ENCODE peak calls at places on chromosomes 12 and 14, in six cellular contexts. One of them, this sample, is unnamed.

GRCh38 chr14:90409209-90409730 is 12.4 kb downstream of the CALM1 start:
- DNase-seq in HEK293T: no peak
- DNase-seq in mucosa of gallbladder: peak; percentile 47
- DNase-seq in CMK: no peak
- DNase-seq in stimulated activated CD4-positive, alpha-beta T cell treated with anti-CD3 and anti-CD28 coated beads, Interleukin-1b, Interleukin-23, amount 100 ng/mL, for 1 hour: no peak
- DNase-seq in ELR: peak; percentile 95
- DNase-seq in this sample: no peak

GRCh38 chr12:16607895-16608294 is 1.9 kb upstream of the LMO3 start:
- DNase-seq in mucosa of gallbladder: no peak
- DNase-seq in HEK293T: no peak
- DNase-seq in ELR: no peak
- DNase-seq in CMK: no peak
- DNase-seq in stimulated activated CD4-positive, alpha-beta T cell treated with anti-CD3 and anti-CD28 coated beads, Interleukin-1b, Interleukin-23, amount 100 ng/mL, for 1 hour: no peak
- DNase-seq in this sample: peak; percentile 93

GRCh38 chr14:67551940-67552339 is 18.9 kb downstream of the PLEKHH1 start:
- DNase-seq in CMK: no peak
- DNase-seq in ELR: no peak
- DNase-seq in mucosa of gallbladder: no peak
- DNase-seq in HEK293T: no peak
- DNase-seq in stimulated activated CD4-positive, alpha-beta T cell treated with anti-CD3 and anti-CD28 coated beads, Interleukin-1b, Interleukin-23, amount 100 ng/mL, for 1 hour: no peak
- DNase-seq in this sample: no peak

GRCh38 chr14:91835197-91835919 is 32.0 kb downstream of the TC2N start:
- DNase-seq in mucosa of gallbladder: no peak
- DNase-seq in stimulated activated CD4-positive, alpha-beta T cell treated with anti-CD3 and anti-CD28 coated beads, Interleukin-1b, Interleukin-23, amount 100 ng/mL, for 1 hour: no peak
- DNase-seq in HEK293T: no peak
- DNase-seq in CMK: no peak
- DNase-seq in ELR: no peak
- DNase-seq in this sample: no peak

GRCh38 chr12:104049278-104050257 is at the start of gene GLT8D2:
- DNase-seq in ELR: peak; percentile 71
- DNase-seq in stimulated activated CD4-positive, alpha-beta T cell treated with anti-CD3 and anti-CD28 coated beads, Interleukin-1b, Interleukin-23, amount 100 ng/mL, for 1 hour: no peak
- DNase-seq in HEK293T: peak; percentile 65
- DNase-seq in mucosa of gallbladder: peak; percentile 33
- DNase-seq in CMK: no peak
- DNase-seq in this sample: peak; percentile 30

GRCh38 chr14:89425931-89426330 is 8.9 kb upstream of the FOXN3 start:
- DNase-seq in mucosa of gallbladder: no peak
- DNase-seq in HEK293T: no peak
- DNase-seq in stimulated activated CD4-positive, alpha-beta T cell treated with anti-CD3 and anti-CD28 coated beads, Interleukin-1b, Interleukin-23, amount 100 ng/mL, for 1 hour: no peak
- DNase-seq in ELR: peak; percentile 96
- DNase-seq in CMK: no peak
- DNase-seq in this sample: no peak

GRCh38 chr12:89836026-89836425 is 127.4 kb upstream of the ATP2B1 start:
- DNase-seq in mucosa of gallbladder: no peak
- DNase-seq in CMK: no peak
- DNase-seq in stimulated activated CD4-positive, alpha-beta T cell treated with anti-CD3 and anti-CD28 coated beads, Interleukin-1b, Interleukin-23, amount 100 ng/mL, for 1 hour: no peak
- DNase-seq in HEK293T: no peak
- DNase-seq in ELR: peak; percentile 13
- DNase-seq in this sample: no peak

GRCh38 chr12:93776581-93777018 is 99.4 kb downstream of the CRADD start:
- DNase-seq in ELR: peak; percentile 65
- DNase-seq in mucosa of gallbladder: no peak
- DNase-seq in CMK: no peak
- DNase-seq in stimulated activated CD4-positive, alpha-beta T cell treated with anti-CD3 and anti-CD28 coated beads, Interleukin-1b, Interleukin-23, amount 100 ng/mL, for 1 hour: no peak
- DNase-seq in HEK293T: no peak
- DNase-seq in this sample: no peak

GRCh38 chr12:19031032-19031431 is 98.5 kb upstream of the PLEKHA5 start:
- DNase-seq in HEK293T: no peak
- DNase-seq in ELR: peak; percentile 99
- DNase-seq in mucosa of gallbladder: no peak
- DNase-seq in stimulated activated CD4-positive, alpha-beta T cell treated with anti-CD3 and anti-CD28 coated beads, Interleukin-1b, Interleukin-23, amount 100 ng/mL, for 1 hour: no peak
- DNase-seq in CMK: no peak
- DNase-seq in this sample: no peak

GRCh38 chr12:57717846-57718640 is 20.5 kb downstream of the AGAP2 start:
- DNase-seq in mucosa of gallbladder: no peak
- DNase-seq in stimulated activated CD4-positive, alpha-beta T cell treated with anti-CD3 and anti-CD28 coated beads, Interleukin-1b, Interleukin-23, amount 100 ng/mL, for 1 hour: no peak
- DNase-seq in CMK: no peak
- DNase-seq in ELR: no peak
- DNase-seq in HEK293T: no peak
- DNase-seq in this sample: no peak

GRCh38 chr12:68865399-68866154 is 57.6 kb downstream of the MDM2 start:
- DNase-seq in stimulated activated CD4-positive, alpha-beta T cell treated with anti-CD3 and anti-CD28 coated beads, Interleukin-1b, Interleukin-23, amount 100 ng/mL, for 1 hour: no peak
- DNase-seq in mucosa of gallbladder: no peak
- DNase-seq in CMK: no peak
- DNase-seq in ELR: no peak
- DNase-seq in HEK293T: no peak
- DNase-seq in this sample: no peak

GRCh38 chr14:26138764-26139445 is 458.9 kb downstream of the NOVA1 start:
- DNase-seq in ELR: no peak
- DNase-seq in HEK293T: peak; percentile 13
- DNase-seq in mucosa of gallbladder: peak; percentile 32
- DNase-seq in CMK: no peak
- DNase-seq in stimulated activated CD4-positive, alpha-beta T cell treated with anti-CD3 and anti-CD28 coated beads, Interleukin-1b, Interleukin-23, amount 100 ng/mL, for 1 hour: no peak
- DNase-seq in this sample: no peak

GRCh38 chr14:99313234-99313633 is 41.2 kb upstream of the BCL11B start:
- DNase-seq in mucosa of gallbladder: no peak
- DNase-seq in HEK293T: no peak
- DNase-seq in ELR: no peak
- DNase-seq in CMK: no peak
- DNase-seq in stimulated activated CD4-positive, alpha-beta T cell treated with anti-CD3 and anti-CD28 coated beads, Interleukin-1b, Interleukin-23, amount 100 ng/mL, for 1 hour: no peak
- DNase-seq in this sample: no peak

GRCh38 chr12:17097674-17098073 is 491.7 kb upstream of the LMO3 start:
- DNase-seq in CMK: no peak
- DNase-seq in ELR: no peak
- DNase-seq in mucosa of gallbladder: no peak
- DNase-seq in stimulated activated CD4-positive, alpha-beta T cell treated with anti-CD3 and anti-CD28 coated beads, Interleukin-1b, Interleukin-23, amount 100 ng/mL, for 1 hour: no peak
- DNase-seq in HEK293T: no peak
- DNase-seq in this sample: no peak

GRCh38 chr12:123948401-123949117 is 24.1 kb downstream of the CCDC92 start:
- DNase-seq in mucosa of gallbladder: no peak
- DNase-seq in stimulated activated CD4-positive, alpha-beta T cell treated with anti-CD3 and anti-CD28 coated beads, Interleukin-1b, Interleukin-23, amount 100 ng/mL, for 1 hour: no peak
- DNase-seq in ELR: no peak
- DNase-seq in CMK: no peak
- DNase-seq in HEK293T: no peak
- DNase-seq in this sample: no peak

GRCh38 chr14:33509927-33510535 is 440.8 kb downstream of the EGLN3 start:
- DNase-seq in stimulated activated CD4-positive, alpha-beta T cell treated with anti-CD3 and anti-CD28 coated beads, Interleukin-1b, Interleukin-23, amount 100 ng/mL, for 1 hour: no peak
- DNase-seq in CMK: no peak
- DNase-seq in HEK293T: peak; percentile 14
- DNase-seq in ELR: peak; percentile 27
- DNase-seq in mucosa of gallbladder: no peak
- DNase-seq in this sample: no peak

GRCh38 chr12:27081668-27082091 is 698 bp downstream of the C12orf71 start:
- DNase-seq in HEK293T: no peak
- DNase-seq in mucosa of gallbladder: no peak
- DNase-seq in ELR: peak; percentile 73
- DNase-seq in CMK: no peak
- DNase-seq in stimulated activated CD4-positive, alpha-beta T cell treated with anti-CD3 and anti-CD28 coated beads, Interleukin-1b, Interleukin-23, amount 100 ng/mL, for 1 hour: no peak
- DNase-seq in this sample: no peak

GRCh38 chr12:93802293-93802692 is 125.1 kb downstream of the CRADD start:
- DNase-seq in ELR: peak; percentile 41
- DNase-seq in mucosa of gallbladder: no peak
- DNase-seq in CMK: no peak
- DNase-seq in stimulated activated CD4-positive, alpha-beta T cell treated with anti-CD3 and anti-CD28 coated beads, Interleukin-1b, Interleukin-23, amount 100 ng/mL, for 1 hour: no peak
- DNase-seq in HEK293T: no peak
- DNase-seq in this sample: no peak

GRCh38 chr12:93824514-93825500 is 147.6 kb downstream of the CRADD start:
- DNase-seq in stimulated activated CD4-positive, alpha-beta T cell treated with anti-CD3 and anti-CD28 coated beads, Interleukin-1b, Interleukin-23, amount 100 ng/mL, for 1 hour: no peak
- DNase-seq in HEK293T: peak; percentile 40
- DNase-seq in ELR: peak; percentile 70
- DNase-seq in mucosa of gallbladder: no peak
- DNase-seq in CMK: no peak
- DNase-seq in this sample: peak; percentile 65

GRCh38 chr12:92715625-92716024 is 12.8 kb downstream of the PLEKHG7 start:
- DNase-seq in mucosa of gallbladder: no peak
- DNase-seq in HEK293T: no peak
- DNase-seq in stimulated activated CD4-positive, alpha-beta T cell treated with anti-CD3 and anti-CD28 coated beads, Interleukin-1b, Interleukin-23, amount 100 ng/mL, for 1 hour: no peak
- DNase-seq in ELR: no peak
- DNase-seq in CMK: no peak
- DNase-seq in this sample: no peak

GRCh38 chr12:79818856-79819255 is 116.0 kb downstream of the PPP1R12A start:
- DNase-seq in CMK: no peak
- DNase-seq in ELR: no peak
- DNase-seq in mucosa of gallbladder: no peak
- DNase-seq in stimulated activated CD4-positive, alpha-beta T cell treated with anti-CD3 and anti-CD28 coated beads, Interleukin-1b, Interleukin-23, amount 100 ng/mL, for 1 hour: no peak
- DNase-seq in HEK293T: no peak
- DNase-seq in this sample: no peak

GRCh38 chr12:54004841-54005530 is 3.8 kb upstream of the HOXC8 start:
- DNase-seq in CMK: no peak
- DNase-seq in stimulated activated CD4-positive, alpha-beta T cell treated with anti-CD3 and anti-CD28 coated beads, Interleukin-1b, Interleukin-23, amount 100 ng/mL, for 1 hour: no peak
- DNase-seq in mucosa of gallbladder: no peak
- DNase-seq in ELR: no peak
- DNase-seq in HEK293T: no peak
- DNase-seq in this sample: peak; percentile 9

GRCh38 chr14:101185946-101186345 is 282.4 kb upstream of the RTL1 start:
- DNase-seq in HEK293T: no peak
- DNase-seq in stimulated activated CD4-positive, alpha-beta T cell treated with anti-CD3 and anti-CD28 coated beads, Interleukin-1b, Interleukin-23, amount 100 ng/mL, for 1 hour: no peak
- DNase-seq in mucosa of gallbladder: no peak
- DNase-seq in ELR: no peak
- DNase-seq in CMK: no peak
- DNase-seq in this sample: no peak

GRCh38 chr12:121295123-121295745 is 1.3 kb downstream of the CAMKK2 start:
- DNase-seq in HEK293T: peak; percentile 32
- DNase-seq in CMK: no peak
- DNase-seq in stimulated activated CD4-positive, alpha-beta T cell treated with anti-CD3 and anti-CD28 coated beads, Interleukin-1b, Interleukin-23, amount 100 ng/mL, for 1 hour: no peak
- DNase-seq in mucosa of gallbladder: no peak
- DNase-seq in ELR: peak; percentile 7
- DNase-seq in this sample: peak; percentile 37

GRCh38 chr12:25052191-25053020 is 103.5 kb upstream of the BCAT1 start:
- DNase-seq in HEK293T: no peak
- DNase-seq in stimulated activated CD4-positive, alpha-beta T cell treated with anti-CD3 and anti-CD28 coated beads, Interleukin-1b, Interleukin-23, amount 100 ng/mL, for 1 hour: no peak
- DNase-seq in mucosa of gallbladder: peak; percentile 16
- DNase-seq in CMK: peak; percentile 59
- DNase-seq in ELR: no peak
- DNase-seq in this sample: no peak

GRCh38 chr12:15527201-15527782 is 205.0 kb downstream of the PTPRO start:
- DNase-seq in stimulated activated CD4-positive, alpha-beta T cell treated with anti-CD3 and anti-CD28 coated beads, Interleukin-1b, Interleukin-23, amount 100 ng/mL, for 1 hour: no peak
- DNase-seq in ELR: peak; percentile 54
- DNase-seq in HEK293T: no peak
- DNase-seq in CMK: no peak
- DNase-seq in mucosa of gallbladder: peak; percentile 16
- DNase-seq in this sample: no peak

GRCh38 chr12:18066666-18067065 is 23.3 kb downstream of the RERGL start:
- DNase-seq in ELR: no peak
- DNase-seq in HEK293T: no peak
- DNase-seq in stimulated activated CD4-positive, alpha-beta T cell treated with anti-CD3 and anti-CD28 coated beads, Interleukin-1b, Interleukin-23, amount 100 ng/mL, for 1 hour: no peak
- DNase-seq in CMK: no peak
- DNase-seq in mucosa of gallbladder: no peak
- DNase-seq in this sample: no peak

GRCh38 chr12:108442077-108442476 is 73.0 kb upstream of the FICD start:
- DNase-seq in stimulated activated CD4-positive, alpha-beta T cell treated with anti-CD3 and anti-CD28 coated beads, Interleukin-1b, Interleukin-23, amount 100 ng/mL, for 1 hour: no peak
- DNase-seq in HEK293T: no peak
- DNase-seq in mucosa of gallbladder: no peak
- DNase-seq in ELR: no peak
- DNase-seq in CMK: no peak
- DNase-seq in this sample: no peak